ENCODE peak calls at places on chromosomes 2 and 18, in nine cellular contexts. One of them, this sample, is unnamed.

GRCh38 chr2:11775384-11775783 is 29.0 kb downstream of the LPIN1 start:
- DNase-seq in endothelial cell: no peak
- DNase-seq in kidney: no peak
- DNase-seq in PC-9: no peak
- DNase-seq in activated CD8-positive, alpha-beta T cell treated with anti-CD3 and anti-CD28 coated beads for 36 hours: no peak
- DNase-seq in HL-60: no peak
- DNase-seq in neural crest cell: no peak
- DNase-seq in progenitor cell of endocrine pancreas: no peak
- DNase-seq in heart left ventricle: no peak
- DNase-seq in this sample: peak; percentile 71

GRCh38 chr2:112150851-112151250 is 12.7 kb downstream of the FBLN7 start:
- DNase-seq in endothelial cell: no peak
- DNase-seq in kidney: peak; percentile 45
- DNase-seq in PC-9: no peak
- DNase-seq in activated CD8-positive, alpha-beta T cell treated with anti-CD3 and anti-CD28 coated beads for 36 hours: no peak
- DNase-seq in HL-60: no peak
- DNase-seq in neural crest cell: no peak
- DNase-seq in progenitor cell of endocrine pancreas: no peak
- DNase-seq in heart left ventricle: no peak
- DNase-seq in this sample: no peak

GRCh38 chr18:23330423-23330822 is 122.7 kb upstream of the RIOK3 start:
- DNase-seq in endothelial cell: no peak
- DNase-seq in kidney: no peak
- DNase-seq in PC-9: no peak
- DNase-seq in activated CD8-positive, alpha-beta T cell treated with anti-CD3 and anti-CD28 coated beads for 36 hours: no peak
- DNase-seq in HL-60: no peak
- DNase-seq in neural crest cell: no peak
- DNase-seq in progenitor cell of endocrine pancreas: no peak
- DNase-seq in heart left ventricle: no peak
- DNase-seq in this sample: peak; percentile 69

GRCh38 chr2:156883828-156884615 is 373.5 kb upstream of the GALNT5 start:
- DNase-seq in endothelial cell: no peak
- DNase-seq in kidney: no peak
- DNase-seq in PC-9: peak; percentile 79
- DNase-seq in activated CD8-positive, alpha-beta T cell treated with anti-CD3 and anti-CD28 coated beads for 36 hours: no peak
- DNase-seq in HL-60: no peak
- DNase-seq in neural crest cell: no peak
- DNase-seq in progenitor cell of endocrine pancreas: no peak
- DNase-seq in heart left ventricle: no peak
- DNase-seq in this sample: no peak

GRCh38 chr2:150528861-150529801 is 41.7 kb upstream of the RND3 start:
- DNase-seq in endothelial cell: no peak
- DNase-seq in kidney: no peak
- DNase-seq in PC-9: peak; percentile 91
- DNase-seq in activated CD8-positive, alpha-beta T cell treated with anti-CD3 and anti-CD28 coated beads for 36 hours: no peak
- DNase-seq in HL-60: no peak
- DNase-seq in neural crest cell: no peak
- DNase-seq in progenitor cell of endocrine pancreas: no peak
- DNase-seq in heart left ventricle: no peak
- DNase-seq in this sample: peak; percentile 36

GRCh38 chr2:230777681-230778080 is 65.0 kb downstream of the CAB39 start:
- DNase-seq in endothelial cell: no peak
- DNase-seq in kidney: no peak
- DNase-seq in PC-9: peak; percentile 87
- DNase-seq in activated CD8-positive, alpha-beta T cell treated with anti-CD3 and anti-CD28 coated beads for 36 hours: no peak
- DNase-seq in HL-60: no peak
- DNase-seq in neural crest cell: no peak
- DNase-seq in progenitor cell of endocrine pancreas: no peak
- DNase-seq in heart left ventricle: no peak
- DNase-seq in this sample: no peak

GRCh38 chr2:206783718-206784117 is 18.3 kb downstream of the FASTKD2 start:
- DNase-seq in endothelial cell: peak; percentile 32
- DNase-seq in kidney: no peak
- DNase-seq in PC-9: no peak
- DNase-seq in activated CD8-positive, alpha-beta T cell treated with anti-CD3 and anti-CD28 coated beads for 36 hours: no peak
- DNase-seq in HL-60: no peak
- DNase-seq in neural crest cell: no peak
- DNase-seq in progenitor cell of endocrine pancreas: no peak
- DNase-seq in heart left ventricle: no peak
- DNase-seq in this sample: peak; percentile 10

GRCh38 chr2:169507698-169508097 is 1.8 kb upstream of the KLHL41 start:
- DNase-seq in endothelial cell: no peak
- DNase-seq in kidney: no peak
- DNase-seq in PC-9: peak; percentile 77
- DNase-seq in activated CD8-positive, alpha-beta T cell treated with anti-CD3 and anti-CD28 coated beads for 36 hours: no peak
- DNase-seq in HL-60: no peak
- DNase-seq in neural crest cell: no peak
- DNase-seq in progenitor cell of endocrine pancreas: no peak
- DNase-seq in heart left ventricle: no peak
- DNase-seq in this sample: no peak

GRCh38 chr18:79476918-79477685 is 81.4 kb downstream of the NFATC1 start:
- DNase-seq in endothelial cell: no peak
- DNase-seq in kidney: peak; percentile 18
- DNase-seq in PC-9: no peak
- DNase-seq in activated CD8-positive, alpha-beta T cell treated with anti-CD3 and anti-CD28 coated beads for 36 hours: no peak
- DNase-seq in HL-60: no peak
- DNase-seq in neural crest cell: no peak
- DNase-seq in progenitor cell of endocrine pancreas: no peak
- DNase-seq in heart left ventricle: no peak
- DNase-seq in this sample: no peak

GRCh38 chr2:41414486-41415230 is 633.2 kb upstream of the PKDCC start:
- DNase-seq in endothelial cell: peak; percentile 52
- DNase-seq in kidney: no peak
- DNase-seq in PC-9: peak; percentile 41
- DNase-seq in activated CD8-positive, alpha-beta T cell treated with anti-CD3 and anti-CD28 coated beads for 36 hours: peak; percentile 11
- DNase-seq in HL-60: no peak
- DNase-seq in neural crest cell: peak; percentile 5
- DNase-seq in progenitor cell of endocrine pancreas: no peak
- DNase-seq in heart left ventricle: no peak
- DNase-seq in this sample: peak; percentile 65

GRCh38 chr2:40256008-40256407 is 195.9 kb downstream of the SLC8A1 start:
- DNase-seq in endothelial cell: no peak
- DNase-seq in kidney: no peak
- DNase-seq in PC-9: no peak
- DNase-seq in activated CD8-positive, alpha-beta T cell treated with anti-CD3 and anti-CD28 coated beads for 36 hours: no peak
- DNase-seq in HL-60: no peak
- DNase-seq in neural crest cell: no peak
- DNase-seq in progenitor cell of endocrine pancreas: no peak
- DNase-seq in heart left ventricle: no peak
- DNase-seq in this sample: no peak

GRCh38 chr2:85577386-85578242 is at the start of gene VAMP8:
- DNase-seq in endothelial cell: no peak
- DNase-seq in kidney: peak; percentile 92
- DNase-seq in PC-9: peak; percentile 83
- DNase-seq in activated CD8-positive, alpha-beta T cell treated with anti-CD3 and anti-CD28 coated beads for 36 hours: peak; percentile 78
- DNase-seq in HL-60: peak; percentile 90
- DNase-seq in neural crest cell: no peak
- DNase-seq in progenitor cell of endocrine pancreas: no peak
- DNase-seq in heart left ventricle: peak; percentile 75
- DNase-seq in this sample: peak; percentile 77

GRCh38 chr2:71910277-71910676 is 237.4 kb downstream of the CYP26B1 start:
- DNase-seq in endothelial cell: no peak
- DNase-seq in kidney: no peak
- DNase-seq in PC-9: no peak
- DNase-seq in activated CD8-positive, alpha-beta T cell treated with anti-CD3 and anti-CD28 coated beads for 36 hours: no peak
- DNase-seq in HL-60: no peak
- DNase-seq in neural crest cell: no peak
- DNase-seq in progenitor cell of endocrine pancreas: no peak
- DNase-seq in heart left ventricle: no peak
- DNase-seq in this sample: no peak

GRCh38 chr2:25207078-25207545 is 38.7 kb upstream of the POMC start:
- DNase-seq in endothelial cell: no peak
- DNase-seq in kidney: no peak
- DNase-seq in PC-9: no peak
- DNase-seq in activated CD8-positive, alpha-beta T cell treated with anti-CD3 and anti-CD28 coated beads for 36 hours: peak; percentile 49
- DNase-seq in HL-60: no peak
- DNase-seq in neural crest cell: no peak
- DNase-seq in progenitor cell of endocrine pancreas: no peak
- DNase-seq in heart left ventricle: no peak
- DNase-seq in this sample: peak; percentile 45

GRCh38 chr2:112173646-112174319 is 35.6 kb downstream of the FBLN7 start:
- DNase-seq in endothelial cell: no peak
- DNase-seq in kidney: no peak
- DNase-seq in PC-9: no peak
- DNase-seq in activated CD8-positive, alpha-beta T cell treated with anti-CD3 and anti-CD28 coated beads for 36 hours: no peak
- DNase-seq in HL-60: no peak
- DNase-seq in neural crest cell: no peak
- DNase-seq in progenitor cell of endocrine pancreas: no peak
- DNase-seq in heart left ventricle: no peak
- DNase-seq in this sample: peak; percentile 23

GRCh38 chr2:109259671-109260070 is 130.7 kb downstream of the SH3RF3 start:
- DNase-seq in endothelial cell: no peak
- DNase-seq in kidney: no peak
- DNase-seq in PC-9: no peak
- DNase-seq in activated CD8-positive, alpha-beta T cell treated with anti-CD3 and anti-CD28 coated beads for 36 hours: no peak
- DNase-seq in HL-60: no peak
- DNase-seq in neural crest cell: no peak
- DNase-seq in progenitor cell of endocrine pancreas: no peak
- DNase-seq in heart left ventricle: no peak
- DNase-seq in this sample: no peak

GRCh38 chr18:58558514-58558913 is 70.4 kb downstream of the ALPK2 start:
- DNase-seq in endothelial cell: no peak
- DNase-seq in kidney: no peak
- DNase-seq in PC-9: no peak
- DNase-seq in activated CD8-positive, alpha-beta T cell treated with anti-CD3 and anti-CD28 coated beads for 36 hours: no peak
- DNase-seq in HL-60: no peak
- DNase-seq in neural crest cell: no peak
- DNase-seq in progenitor cell of endocrine pancreas: no peak
- DNase-seq in heart left ventricle: no peak
- DNase-seq in this sample: peak; percentile 65
- TF ChIP-seq CTCF in endothelial cell: no peak
- TF ChIP-seq CTCF in kidney: no peak
- TF ChIP-seq CTCF in PC-9: no peak
- TF ChIP-seq CTCF in activated CD8-positive, alpha-beta T cell treated with anti-CD3 and anti-CD28 coated beads for 36 hours: no peak
- TF ChIP-seq CTCF in HL-60: no peak
- TF ChIP-seq CTCF in neural crest cell: no peak
- TF ChIP-seq CTCF in progenitor cell of endocrine pancreas: no peak
- TF ChIP-seq CTCF in heart left ventricle: no peak
- TF ChIP-seq CTCF in this sample: no peak

DNA sequence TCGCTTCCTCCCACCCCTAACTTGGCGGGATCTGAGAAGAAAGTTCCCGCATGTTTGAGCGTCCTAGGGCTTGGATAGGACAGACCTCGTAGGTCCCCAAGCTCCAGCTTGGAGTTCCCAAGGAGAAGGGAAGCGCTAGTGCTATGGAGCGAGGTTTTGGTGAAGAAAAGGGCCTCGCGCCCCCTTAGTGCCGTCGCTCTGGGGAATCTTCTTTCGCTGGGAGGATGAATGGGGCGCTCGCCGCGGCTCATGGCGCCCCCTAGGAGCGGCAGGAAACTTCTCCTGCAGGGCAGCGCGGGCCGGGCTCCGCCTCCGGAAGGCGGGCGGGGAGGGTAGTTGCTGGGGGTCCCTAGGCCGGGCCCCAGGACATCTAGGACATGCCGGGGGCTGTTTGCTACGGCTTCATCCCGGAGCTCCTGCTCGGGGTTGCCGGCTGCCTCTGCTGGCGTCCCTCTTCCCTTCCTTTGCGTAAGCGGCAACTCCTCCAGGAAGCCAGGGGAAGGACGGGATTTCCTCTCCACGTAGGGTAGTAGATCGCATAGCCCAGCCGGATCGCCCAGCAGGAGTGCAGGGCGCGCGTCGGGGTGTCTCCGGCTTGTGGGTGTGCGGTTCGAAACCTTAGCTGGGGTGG is 11.9 kb upstream of the SKOR2 start:
- DNase-seq in endothelial cell: peak; percentile 63
- DNase-seq in kidney: no peak
- DNase-seq in PC-9: no peak
- DNase-seq in activated CD8-positive, alpha-beta T cell treated with anti-CD3 and anti-CD28 coated beads for 36 hours: no peak
- DNase-seq in HL-60: no peak
- DNase-seq in neural crest cell: no peak
- DNase-seq in progenitor cell of endocrine pancreas: no peak
- DNase-seq in heart left ventricle: peak; percentile 46
- DNase-seq in this sample: no peak
- TF ChIP-seq CTCF in endothelial cell: peak; percentile 27
- TF ChIP-seq CTCF in kidney: no peak
- TF ChIP-seq CTCF in PC-9: no peak
- TF ChIP-seq CTCF in activated CD8-positive, alpha-beta T cell treated with anti-CD3 and anti-CD28 coated beads for 36 hours: no peak
- TF ChIP-seq CTCF in HL-60: no peak
- TF ChIP-seq CTCF in neural crest cell: peak; percentile 53
- TF ChIP-seq CTCF in progenitor cell of endocrine pancreas: peak; percentile 53
- TF ChIP-seq CTCF in heart left ventricle: no peak
- TF ChIP-seq CTCF in this sample: no peak

DNA sequence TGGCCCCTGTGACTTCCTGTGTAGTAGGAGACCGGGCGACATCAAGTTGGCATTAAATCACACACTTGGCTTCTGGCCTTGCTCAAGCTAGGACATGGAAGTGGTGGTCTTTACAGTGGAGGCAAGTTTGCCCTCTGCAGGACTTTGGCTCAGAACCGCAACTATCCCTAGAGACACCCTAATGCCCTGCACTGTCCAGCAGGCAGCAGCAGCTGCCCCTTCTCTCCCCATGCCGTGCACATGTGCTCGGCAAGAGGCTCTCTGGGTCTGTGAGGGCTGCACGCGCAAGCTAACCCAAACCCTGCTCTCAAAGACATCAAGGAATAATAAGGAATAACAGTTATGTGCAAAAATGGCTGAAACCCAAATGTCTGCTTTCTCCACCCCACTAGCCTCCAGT is 106.5 kb downstream of the COL6A3 start:
- DNase-seq in endothelial cell: no peak
- DNase-seq in kidney: no peak
- DNase-seq in PC-9: no peak
- DNase-seq in activated CD8-positive, alpha-beta T cell treated with anti-CD3 and anti-CD28 coated beads for 36 hours: no peak
- DNase-seq in HL-60: no peak
- DNase-seq in neural crest cell: no peak
- DNase-seq in progenitor cell of endocrine pancreas: no peak
- DNase-seq in heart left ventricle: no peak
- DNase-seq in this sample: no peak
- TF ChIP-seq CTCF in endothelial cell: no peak
- TF ChIP-seq CTCF in kidney: no peak
- TF ChIP-seq CTCF in PC-9: no peak
- TF ChIP-seq CTCF in activated CD8-positive, alpha-beta T cell treated with anti-CD3 and anti-CD28 coated beads for 36 hours: no peak
- TF ChIP-seq CTCF in HL-60: no peak
- TF ChIP-seq CTCF in neural crest cell: no peak
- TF ChIP-seq CTCF in progenitor cell of endocrine pancreas: no peak
- TF ChIP-seq CTCF in heart left ventricle: no peak
- TF ChIP-seq CTCF in this sample: no peak

DNA sequence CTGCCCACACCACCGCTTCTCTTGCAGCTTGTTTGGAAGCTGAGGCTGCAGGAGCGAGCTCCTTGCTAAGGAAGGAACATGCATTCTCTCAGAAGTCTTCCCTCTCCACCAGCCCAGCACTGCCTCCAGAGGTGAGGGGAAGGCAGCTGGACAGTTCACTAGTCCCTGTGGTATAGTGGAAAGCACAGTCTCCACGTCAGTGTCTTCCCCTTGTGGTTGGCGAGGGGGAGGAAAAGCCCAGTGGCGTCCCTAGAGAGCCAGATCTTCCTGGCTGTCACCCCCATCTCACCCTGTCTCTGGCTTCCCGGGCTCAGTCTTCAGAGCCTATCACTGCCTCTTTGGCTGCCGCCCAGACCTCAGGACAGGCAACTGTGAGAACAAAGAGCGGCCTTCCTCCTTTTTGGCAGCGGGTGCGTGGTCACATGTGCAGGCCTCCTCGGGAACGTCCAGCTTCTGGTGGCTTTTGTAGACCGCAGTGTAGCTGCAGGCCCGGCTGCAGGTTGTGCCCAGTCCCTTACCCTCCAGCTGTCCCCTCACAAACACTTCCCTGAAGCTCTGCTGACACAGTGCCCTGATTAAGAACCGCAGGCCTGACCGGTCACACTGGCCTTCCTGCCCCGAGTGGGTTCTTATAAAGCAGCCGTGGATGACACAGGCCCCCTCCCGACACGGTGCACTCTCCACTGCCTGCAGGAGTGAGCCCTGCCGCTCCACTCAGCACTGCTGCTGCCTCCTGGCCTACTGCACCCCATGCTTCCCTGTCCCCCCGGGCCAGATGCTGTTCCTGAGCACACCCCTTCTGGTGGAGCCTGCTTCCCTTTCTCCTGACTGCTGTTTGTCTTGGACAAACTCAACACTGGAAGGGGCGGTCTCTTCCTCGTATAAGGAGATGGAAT is 90.9 kb downstream of the RNF144A start:
- DNase-seq in endothelial cell: no peak
- DNase-seq in kidney: peak; percentile 96
- DNase-seq in PC-9: no peak
- DNase-seq in activated CD8-positive, alpha-beta T cell treated with anti-CD3 and anti-CD28 coated beads for 36 hours: no peak
- DNase-seq in HL-60: peak; percentile 88
- DNase-seq in neural crest cell: no peak
- DNase-seq in progenitor cell of endocrine pancreas: no peak
- DNase-seq in heart left ventricle: peak; percentile 95
- DNase-seq in this sample: no peak
- TF ChIP-seq CTCF in endothelial cell: no peak
- TF ChIP-seq CTCF in kidney: peak; percentile 17
- TF ChIP-seq CTCF in PC-9: no peak
- TF ChIP-seq CTCF in activated CD8-positive, alpha-beta T cell treated with anti-CD3 and anti-CD28 coated beads for 36 hours: no peak
- TF ChIP-seq CTCF in HL-60: peak; percentile 44
- TF ChIP-seq CTCF in neural crest cell: no peak
- TF ChIP-seq CTCF in progenitor cell of endocrine pancreas: no peak
- TF ChIP-seq CTCF in heart left ventricle: peak; percentile 30
- TF ChIP-seq CTCF in this sample: no peak